ENCODE peak calls at places on chromosomes 13 and 19, in ten cellular contexts. T is stimulated activated CD4-positive, alpha-beta T cell treated with anti-CD3 and anti-CD28 coated beads, TNF-alpha, amount 100 ng/mL, for 4 hours; B is epithelial cell of esophagus; I is testis; A is endothelial cell; L is amniotic stem cell; G is HFFc6; U is Peyer's patch; W is breast epithelium; F is MCF 10A. M is an unnamed sample.

GRCh38 chr13:66296875-66297274 is 933.3 kb downstream of the PCDH9 start:
- DNase-seq in T (no peak), B (no peak), I (no peak), A (no peak), L (no peak), G (no peak), U (no peak), W (no peak), F (no peak), M (no peak)

GRCh38 chr13:97978661-97979450 is 25.4 kb downstream of the IPO5 start:
- DNase-seq in T (no peak), B (no peak), I (no peak), A (no peak), L (no peak), G (peak; percentile 37), U (no peak), W (no peak), F (peak; percentile 9), M (no peak)

GRCh38 chr19:10797541-10798256 is 38.3 kb downstream of the TMED1 start:
- DNase-seq in T (peak; percentile 80), B (no peak), I (no peak), A (no peak), L (no peak), G (no peak), U (peak; percentile 66), W (no peak), F (no peak), M (peak; percentile 47)

GRCh38 chr19:45352914-45353796 is 12.6 kb downstream of the KLC3 start:
- DNase-seq in T (no peak), B (no peak), I (no peak), A (no peak), L (no peak), G (no peak), U (no peak), W (no peak), F (no peak), M (peak; percentile 19)

GRCh38 chr19:48484931-48485612 is 15.9 kb downstream of the CYTH2 start:
- DNase-seq in T (no peak), B (no peak), I (no peak), A (no peak), L (no peak), G (no peak), U (no peak), W (no peak), F (no peak), M (no peak)

GRCh38 chr19:45499196-45500180 is 1.2 kb downstream of the PPM1N start:
- DNase-seq in T (peak; percentile 64), B (peak; percentile 65), I (peak; percentile 58), A (peak; percentile 32), L (no peak), G (no peak), U (peak; percentile 83), W (no peak), F (peak; percentile 21), M (no peak)

GRCh38 chr19:36169084-36169760 is 17.0 kb upstream of the COX7A1 start:
- DNase-seq in T (no peak), B (no peak), I (no peak), A (peak; percentile 31), L (no peak), G (no peak), U (peak; percentile 63), W (no peak), F (no peak), M (no peak)

GRCh38 chr13:26485786-26486185 is 71.7 kb upstream of the WASF3 start:
- DNase-seq in T (no peak), B (no peak), I (peak; percentile 41), A (no peak), L (no peak), G (no peak), U (peak; percentile 30), W (no peak), F (no peak), M (no peak)

GRCh38 chr13:23554000-23554399 is 16.2 kb upstream of the TNFRSF19 start:
- DNase-seq in T (no peak), B (peak; percentile 91), I (no peak), A (no peak), L (no peak), G (no peak), U (no peak), W (no peak), F (peak; percentile 76), M (no peak)

GRCh38 chr13:100515410-100515800 is 73.2 kb downstream of the GGACT start:
- DNase-seq in T (no peak), B (no peak), I (no peak), A (no peak), L (no peak), G (no peak), U (no peak), W (no peak), F (no peak), M (no peak)